ENCODE peak calls at places on chromosomes 12 and 14, in six cellular contexts. J, Z, N, U, H and S are unnamed samples. For H3K4me1, the result is how much of the 10 kb centered on the place peaks cover.

GRCh38 chr12:30813741-30814687 is 59.3 kb upstream of the CAPRIN2 start:
- DNase-seq in Z (no peak), J (no peak), H (no peak), U (no peak), N (peak), S (no peak)

GRCh38 chr14:35001624-35002023 is 18.8 kb downstream of the SRP54 start:
- DNase-seq in J (no peak), U (no peak), Z (no peak), N (no peak), H (no peak), S (no peak)

GRCh38 chr14:85461432-85462133 is 68.4 kb upstream of the FLRT2 start:
- DNase-seq in J (no peak), H (no peak), N (no peak), U (no peak), Z (no peak), S (no peak)

GRCh38 chr12:49680075-49680474 is 27.1 kb downstream of the FMNL3 start:
- DNase-seq in J (peak), U (no peak), N (no peak), H (no peak), Z (no peak), S (no peak)

GRCh38 chr12:47818382-47818700 is 1.4 kb downstream of the HDAC7 start:
- DNase-seq in J (no peak), H (no peak), Z (no peak), U (no peak), N (peak), S (no peak)

GRCh38 chr12:47651368-47652254 is 54.2 kb downstream of the RPAP3 start:
- DNase-seq in U (peak), Z (peak), N (peak), H (peak), J (peak), S (no peak)

GRCh38 chr14:54025661-54026060 is 69.0 kb upstream of the BMP4 start:
- DNase-seq in U (peak), J (peak), N (peak), Z (no peak), H (no peak), S (no peak)

GRCh38 chr12:88339254-88339949 is 197.3 kb downstream of the TMTC3 start:
- DNase-seq in H (no peak), Z (no peak), U (no peak), N (peak), J (no peak), S (no peak)

GRCh38 chr12:113818833-113819232 is 147.3 kb downstream of the RBM19 start:
- DNase-seq in Z (no peak), U (no peak), N (no peak), J (peak), H (no peak), S (no peak)

GRCh38 chr14:99166506-99166905 is 105.5 kb downstream of the BCL11B start:
- DNase-seq in N (no peak), Z (no peak), H (no peak), U (no peak), J (no peak), S (no peak)

GRCh38 chr12:91441236-91441635 is 258.6 kb upstream of the DCN start:
- DNase-seq in J (no peak), U (no peak), N (no peak), Z (no peak), H (no peak), S (no peak)

GRCh38 chr14:67982711-67983608 is 163.4 kb downstream of the RAD51B start:
- DNase-seq in N (peak), U (no peak), H (no peak), Z (no peak), J (no peak), S (no peak)

GRCh38 chr14:90344920-90345557 is 13.3 kb upstream of the NRDE2 start:
- DNase-seq in U (no peak), J (no peak), Z (no peak), N (peak), H (no peak), S (no peak)

GRCh38 chr14:98867726-98868125 is 404.3 kb downstream of the BCL11B start:
- DNase-seq in H (no peak), U (no peak), Z (no peak), J (no peak), N (no peak), S (no peak)

GRCh38 chr14:84750284-84750683 is 779.7 kb upstream of the FLRT2 start:
- DNase-seq in U (no peak), H (no peak), J (no peak), N (no peak), Z (no peak), S (no peak)

GRCh38 chr12:58420496-58420895 is 479.1 kb downstream of the ATP23 start:
- DNase-seq in U (no peak), Z (no peak), N (no peak), J (no peak), H (no peak), S (no peak)

GRCh38 chr14:76946753-76947077 is 81.8 kb downstream of the IRF2BPL start:
- DNase-seq in Z (no peak), J (no peak), U (no peak), H (no peak), N (no peak), S (no peak)

GRCh38 chr12:40436564-40436963 is 211.8 kb downstream of the LRRK2 start:
- DNase-seq in H (no peak), N (no peak), U (no peak), Z (no peak), J (no peak), S (no peak)

DNA sequence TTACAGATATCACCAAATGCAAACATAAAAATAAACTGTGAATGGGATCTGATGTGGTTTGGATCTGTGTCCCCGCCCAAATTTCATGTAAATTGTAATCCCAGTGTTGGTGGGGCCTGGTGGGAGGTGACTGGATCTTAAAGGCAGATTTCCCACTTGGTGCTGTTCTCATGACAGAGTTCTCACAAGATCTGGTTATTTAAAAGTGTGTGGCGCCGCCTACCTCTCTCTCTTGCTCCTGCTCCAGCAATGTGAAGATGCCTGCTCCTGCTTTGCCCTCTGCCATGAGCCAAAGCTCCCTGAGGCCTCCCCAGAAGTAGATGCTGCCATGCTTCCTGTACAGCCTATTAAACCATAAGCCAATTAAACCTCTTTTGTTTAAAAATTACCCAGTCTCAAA is 47.8 kb downstream of the SLC25A21 start:
- DNase-seq in J (no peak), H (no peak), N (no peak), U (no peak), Z (no peak), S (no peak)
- TF ChIP-seq CTCF in J (no peak), H (no peak), N (no peak), U (no peak), Z (no peak), S (no peak)

GRCh38 chr14:102902523-102903247 is 19.8 kb upstream of the AMN start:
- DNase-seq in N (no peak), U (no peak), J (no peak), H (no peak), Z (no peak), S (no peak)

GRCh38 chr14:102903248-102903888 is 19.1 kb upstream of the AMN start:
- DNase-seq in Z (no peak), H (no peak), N (no peak), J (no peak), U (no peak), S (no peak)

GRCh38 chr14:102902086-102902485 is 20.4 kb upstream of the AMN start:
- DNase-seq in N (no peak), J (no peak), U (no peak), Z (no peak), H (no peak), S (no peak)

GRCh38 chr14:102900631-102901571 is 21.6 kb upstream of the AMN start:
- DNase-seq in Z (no peak), N (no peak), H (no peak), J (no peak), U (no peak), S (no peak)

DNA sequence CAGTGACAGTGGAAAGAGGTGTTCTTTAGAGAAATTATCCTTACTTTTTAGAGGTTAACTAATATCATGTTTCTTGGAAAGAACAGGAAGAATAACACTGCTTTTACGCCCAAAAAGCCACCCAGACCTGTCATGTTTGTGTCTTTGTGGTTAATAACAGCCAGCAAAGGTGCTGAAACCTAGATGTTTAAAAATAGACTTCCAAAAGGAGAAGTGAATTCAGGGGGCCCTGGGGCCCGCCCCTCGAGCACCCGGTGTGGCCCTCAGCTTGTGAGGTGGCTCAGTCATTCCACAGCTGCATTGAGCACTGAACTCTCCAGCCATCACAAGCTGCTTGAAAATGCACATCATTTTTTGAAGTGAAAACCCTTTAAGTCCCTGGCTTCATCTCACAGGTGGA is 20.8 kb upstream of the AMN start:
- DNase-seq in U (no peak), N (no peak), J (no peak), H (no peak), Z (no peak), S (no peak)
- H3K4me1 ChIP-seq in U (under half), N (under half), J (under half), H (under half), Z (under half), S (under half)

DNA sequence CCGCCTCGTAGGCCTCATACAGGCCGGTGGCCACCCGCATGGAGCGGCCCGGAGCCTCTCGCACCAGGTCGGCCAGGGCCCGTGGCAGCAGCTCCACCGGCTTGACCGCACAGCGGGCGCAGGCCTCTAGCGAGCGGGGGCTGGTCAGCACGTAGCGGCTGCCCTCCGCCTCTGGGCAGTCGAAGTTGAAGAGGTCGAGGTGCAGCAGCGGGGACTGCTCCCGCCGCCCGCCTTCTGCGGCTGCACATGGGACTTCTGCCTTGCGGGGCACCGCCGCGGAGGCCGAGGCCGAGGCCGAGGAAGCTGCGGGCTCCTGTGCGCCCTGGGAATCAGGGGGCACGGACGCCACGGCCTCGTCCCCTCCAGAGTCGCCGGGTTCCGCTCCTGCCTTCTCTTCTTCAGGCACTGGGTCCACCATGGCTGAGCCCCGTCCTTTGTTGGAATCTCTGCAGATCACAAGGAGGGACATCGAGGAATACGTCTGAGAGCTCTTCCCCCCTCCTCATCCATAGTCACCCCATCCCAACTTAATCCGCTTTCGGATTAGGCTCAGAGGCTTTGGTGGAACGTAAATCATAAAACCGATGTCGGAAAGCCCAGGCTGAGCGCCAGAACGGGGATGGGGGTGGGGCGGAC is 1.3 kb downstream of the CCDC177 start:
- DNase-seq in U (no peak), N (no peak), H (no peak), Z (no peak), J (no peak), S (no peak)
- H3K4me3 ChIP-seq in U (no peak), N (no peak), H (peak), Z (peak), J (peak), S (no peak)

GRCh38 chr12:100391856-100392255 is 35.0 kb downstream of the SLC17A8 start:
- DNase-seq in N (no peak), Z (no peak), H (no peak), U (no peak), J (no peak), S (no peak)
- TF ChIP-seq CTCF in N (no peak), Z (no peak), H (peak), U (peak), J (peak), S (no peak)

GRCh38 chr14:74574092-74574438 is 38.0 kb downstream of the LTBP2 start:
- DNase-seq in H (no peak), J (no peak), U (no peak), Z (no peak), N (no peak), S (no peak)

GRCh38 chr14:74571901-74572828 is 39.9 kb downstream of the LTBP2 start:
- DNase-seq in Z (peak), J (no peak), U (no peak), N (peak), H (no peak), S (no peak)

GRCh38 chr14:74572829-74573360 is 39.1 kb downstream of the LTBP2 start:
- DNase-seq in J (no peak), Z (peak), U (no peak), H (no peak), N (peak), S (no peak)

GRCh38 chr14:74574706-74575105 is 37.3 kb downstream of the LTBP2 start:
- DNase-seq in H (no peak), Z (peak), U (no peak), N (peak), J (no peak), S (no peak)

GRCh38 chr14:74573421-74574091 is 38.5 kb downstream of the LTBP2 start:
- DNase-seq in H (no peak), U (no peak), J (no peak), N (no peak), Z (peak), S (no peak)
- H3K4me1 ChIP-seq in H (half or more), U (under half), J (under half), N (half or more), Z (under half), S (under half)

GRCh38 chr14:32343926-32344430 is 14.9 kb downstream of the AKAP6 start:
- DNase-seq in U (no peak), J (no peak), N (no peak), H (no peak), Z (no peak), S (no peak)

GRCh38 chr14:32342854-32343200 is 13.7 kb downstream of the AKAP6 start:
- DNase-seq in J (no peak), Z (no peak), N (no peak), U (no peak), H (no peak), S (no peak)

GRCh38 chr14:32349322-32349721 is 20.2 kb downstream of the AKAP6 start:
- DNase-seq in J (no peak), H (no peak), Z (no peak), U (no peak), N (no peak), S (no peak)

GRCh38 chr14:32342151-32342853 is 13.2 kb downstream of the AKAP6 start:
- DNase-seq in J (no peak), Z (no peak), H (no peak), U (no peak), N (no peak), S (no peak)

DNA sequence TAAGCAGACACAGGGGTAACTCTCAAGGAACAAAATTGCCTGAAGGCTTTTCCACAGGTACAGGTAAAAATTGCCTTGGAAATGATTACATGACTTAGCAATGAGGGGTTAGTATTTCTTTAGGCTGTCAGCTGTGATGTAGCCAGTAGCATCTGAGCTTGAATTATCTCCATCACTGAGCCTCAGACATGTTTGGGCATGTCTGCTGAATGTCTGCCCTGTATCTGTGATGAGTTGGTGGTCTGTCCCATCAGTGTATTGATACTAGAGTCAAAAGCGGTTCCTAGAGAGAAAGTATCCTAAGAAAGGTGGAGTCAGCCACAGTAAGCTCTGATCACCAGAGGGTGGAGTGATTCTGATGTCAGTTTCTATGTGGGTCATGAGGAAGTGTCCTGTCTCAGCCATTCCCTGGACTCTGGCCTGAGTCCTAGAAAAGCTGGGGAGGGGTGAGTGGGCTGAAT is 16.2 kb downstream of the AKAP6 start:
- DNase-seq in H (no peak), N (peak), Z (no peak), U (no peak), J (no peak), S (no peak)
- H3K4me3 ChIP-seq in H (no peak), N (no peak), Z (no peak), U (no peak), J (no peak), S (no peak)